ENCODE peak calls at places on chromosomes 11 and 22, in eight cellular contexts. K, O, X, J, E, S, V and F are unnamed samples.

GRCh38 chr11:48064306-48064705 is 83.9 kb downstream of the PTPRJ start:
- DNase-seq in K (no peak), O (peak), X (no peak), J (no peak), E (no peak), S (no peak), V (no peak), F (no peak)

GRCh38 chr11:24422371-24422770 is 74.5 kb upstream of the LUZP2 start:
- DNase-seq in K (no peak), O (no peak), X (no peak), J (no peak), E (no peak), S (no peak), V (no peak), F (no peak)

GRCh38 chr22:37260939-37261338 is 16.9 kb upstream of the RAC2 start:
- DNase-seq in K (peak), O (peak), X (peak), J (peak), E (peak), S (no peak), V (peak), F (peak)

GRCh38 chr11:46237248-46238077 is 40.0 kb upstream of the CREB3L1 start:
- DNase-seq in K (peak), O (peak), X (no peak), J (peak), E (peak), S (peak), V (peak), F (peak)

GRCh38 chr11:134120143-134120850 is 51.4 kb downstream of the JAM3 start:
- DNase-seq in K (no peak), O (peak), X (peak), J (no peak), E (no peak), S (peak), V (no peak), F (no peak)

GRCh38 chr11:27013741-27014415 is 20.0 kb downstream of the FIBIN start:
- DNase-seq in K (no peak), O (peak), X (no peak), J (no peak), E (no peak), S (no peak), V (no peak), F (no peak)

GRCh38 chr11:60193687-60194433 is 11.0 kb upstream of the MS4A6A start:
- DNase-seq in K (peak), O (peak), X (peak), J (peak), E (peak), S (no peak), V (peak), F (peak)

GRCh38 chr11:117750916-117751773 is 45.9 kb downstream of the DSCAML1 start:
- DNase-seq in K (no peak), O (no peak), X (no peak), J (no peak), E (no peak), S (peak), V (no peak), F (no peak)

GRCh38 chr22:29625090-29625825 is 21.8 kb downstream of the NF2 start:
- DNase-seq in K (peak), O (peak), X (peak), J (peak), E (no peak), S (peak), V (peak), F (peak)

GRCh38 chr11:96257972-96258951 is 84.7 kb downstream of the MAML2 start:
- DNase-seq in K (no peak), O (peak), X (no peak), J (no peak), E (no peak), S (no peak), V (no peak), F (no peak)

GRCh38 chr11:71364176-71364671 is 84.0 kb downstream of the DHCR7 start:
- DNase-seq in K (no peak), O (no peak), X (peak), J (peak), E (no peak), S (no peak), V (no peak), F (no peak)

GRCh38 chr11:62400760-62401159 is 18.1 kb upstream of the SCGB1A1 start:
- DNase-seq in K (no peak), O (peak), X (no peak), J (peak), E (no peak), S (peak), V (no peak), F (no peak)

GRCh38 chr11:124762077-124762623 is at the start of gene ESAM:
- DNase-seq in K (no peak), O (no peak), X (no peak), J (peak), E (no peak), S (no peak), V (peak), F (peak)

GRCh38 chr11:124669193-124669592 is 4.3 kb downstream of the SIAE start:
- DNase-seq in K (peak), O (peak), X (peak), J (peak), E (peak), S (no peak), V (peak), F (peak)

GRCh38 chr11:114618139-114618538 is 22.6 kb upstream of the NXPE4 start:
- DNase-seq in K (no peak), O (no peak), X (no peak), J (no peak), E (no peak), S (no peak), V (no peak), F (no peak)

GRCh38 chr22:25153961-25154685 is 45.5 kb upstream of the CRYBB3 start:
- DNase-seq in K (no peak), O (peak), X (no peak), J (peak), E (no peak), S (peak), V (no peak), F (no peak)

GRCh38 chr11:3088806-3089205 is 31.6 kb upstream of the CARS1 start:
- DNase-seq in K (no peak), O (no peak), X (no peak), J (no peak), E (no peak), S (no peak), V (no peak), F (no peak)

GRCh38 chr22:47609653-47610052 is 847.2 kb downstream of the TBC1D22A start:
- DNase-seq in K (no peak), O (no peak), X (no peak), J (no peak), E (no peak), S (no peak), V (no peak), F (no peak)

GRCh38 chr11:2778630-2779498 is 79.1 kb upstream of the KCNQ1OT1 start:
- DNase-seq in K (peak), O (peak), X (peak), J (peak), E (no peak), S (peak), V (peak), F (no peak)

GRCh38 chr11:85348945-85349344 is 278.2 kb downstream of the DLG2 start:
- DNase-seq in K (no peak), O (no peak), X (no peak), J (no peak), E (no peak), S (no peak), V (no peak), F (no peak)

GRCh38 chr11:8744423-8744822 is 61.8 kb downstream of the RPL27A start:
- DNase-seq in K (no peak), O (no peak), X (no peak), J (no peak), E (no peak), S (no peak), V (no peak), F (no peak)

GRCh38 chr11:77510095-77510494 is 36.2 kb upstream of the PAK1 start:
- DNase-seq in K (no peak), O (no peak), X (no peak), J (no peak), E (no peak), S (no peak), V (no peak), F (no peak)

GRCh38 chr22:47143249-47143938 is 380.9 kb downstream of the TBC1D22A start:
- DNase-seq in K (no peak), O (no peak), X (no peak), J (no peak), E (no peak), S (no peak), V (no peak), F (no peak)

GRCh38 chr22:36395061-36395849 is 7.5 kb upstream of the MYH9 start:
- DNase-seq in K (no peak), O (no peak), X (no peak), J (no peak), E (no peak), S (no peak), V (no peak), F (no peak)

GRCh38 chr11:49208006-49208721 is at the start of gene FOLH1:
- DNase-seq in K (no peak), O (peak), X (no peak), J (peak), E (no peak), S (peak), V (peak), F (no peak)

GRCh38 chr11:69004411-69005182 is 8.4 kb downstream of the MRGPRF start:
- DNase-seq in K (no peak), O (no peak), X (no peak), J (no peak), E (no peak), S (peak), V (no peak), F (no peak)

GRCh38 chr11:17954395-17955252 is 58.2 kb downstream of the SERGEF start:
- DNase-seq in K (no peak), O (no peak), X (no peak), J (no peak), E (no peak), S (no peak), V (no peak), F (no peak)

GRCh38 chr11:117823941-117824420 is 563 bp downstream of the FXYD2 start:
- DNase-seq in K (no peak), O (peak), X (no peak), J (peak), E (no peak), S (peak), V (no peak), F (no peak)

GRCh38 chr11:101014600-101015242 is 114.9 kb downstream of the PGR start:
- DNase-seq in K (no peak), O (no peak), X (no peak), J (no peak), E (no peak), S (no peak), V (no peak), F (no peak)

GRCh38 chr11:95917188-95918036 is 6.5 kb downstream of the MTMR2 start:
- DNase-seq in K (no peak), O (peak), X (peak), J (no peak), E (no peak), S (no peak), V (no peak), F (peak)

GRCh38 chr11:122637538-122637937 is 18.0 kb upstream of the UBASH3B start:
- DNase-seq in K (no peak), O (no peak), X (no peak), J (no peak), E (no peak), S (no peak), V (no peak), F (no peak)

GRCh38 chr22:19917389-19918138 is 24.0 kb upstream of the COMT start:
- DNase-seq in K (no peak), O (no peak), X (no peak), J (no peak), E (no peak), S (no peak), V (no peak), F (no peak)